ENCODE peak calls at places on chromosomes 13 and 19, in four cellular contexts. M, W, R and E are unnamed samples.

GRCh38 chr13:112686364-112686763 is 3.5 kb upstream of the ATP11A start:
- DNase-seq in W (peak; percentile 5), R (no peak), M (no peak), E (no peak)

GRCh38 chr13:48775804-48776203 is 122.1 kb downstream of the CYSLTR2 start:
- DNase-seq in M (no peak), R (no peak), W (peak; percentile 16), E (no peak)

GRCh38 chr13:38705351-38705750 is 18.5 kb downstream of the FREM2 start:
- DNase-seq in R (no peak), M (no peak), W (no peak), E (no peak)

GRCh38 chr13:74015137-74015536 is 119.1 kb downstream of the KLF12 start:
- DNase-seq in M (no peak), W (no peak), R (no peak), E (no peak)

GRCh38 chr19:19649580-19649995 is 6.1 kb upstream of the GMIP start:
- DNase-seq in M (no peak), W (peak; percentile 3), R (no peak), E (peak; percentile 41)

GRCh38 chr13:77519808-77520207 is 15.7 kb upstream of the SCEL start:
- DNase-seq in W (no peak), R (no peak), M (no peak), E (no peak)

GRCh38 chr13:49314344-49314882 is 66.7 kb downstream of the CDADC1 start:
- DNase-seq in M (no peak), W (no peak), R (no peak), E (no peak)

GRCh38 chr13:33403807-33404362 is 118.3 kb upstream of the STARD13 start:
- DNase-seq in R (no peak), M (no peak), W (no peak), E (no peak)

GRCh38 chr13:47146991-47147783 is 250.3 kb upstream of the HTR2A start:
- DNase-seq in M (no peak), R (no peak), W (no peak), E (no peak)

GRCh38 chr19:16739546-16739945 is 19.9 kb downstream of the NWD1 start:
- DNase-seq in R (no peak), M (no peak), W (no peak), E (peak; percentile 39)

GRCh38 chr19:9156304-9156703 is 16.1 kb downstream of the ZNF317 start:
- DNase-seq in R (no peak), W (no peak), M (no peak), E (no peak)

GRCh38 chr19:1884291-1884718 is 991 bp downstream of the ABHD17A start:
- DNase-seq in W (no peak), R (no peak), M (no peak), E (no peak)

GRCh38 chr13:114130708-114131580 is 1.5 kb downstream of the RASA3 start:
- DNase-seq in R (peak; percentile 72), W (peak; percentile 57), M (no peak), E (peak; percentile 84)

GRCh38 chr13:110302154-110302553 is 4.8 kb downstream of the COL4A1 start:
- DNase-seq in W (no peak), R (no peak), M (no peak), E (no peak)

GRCh38 chr13:51618626-51619025 is 34.4 kb downstream of the WDFY2 start:
- DNase-seq in M (no peak), R (no peak), W (no peak), E (no peak)

GRCh38 chr19:17402982-17403855 is 2.2 kb downstream of the BST2 start:
- DNase-seq in M (peak; percentile 59), R (no peak), W (peak; percentile 54), E (peak; percentile 99)

GRCh38 chr13:94431987-94432386 is 47.5 kb downstream of the DCT start:
- DNase-seq in M (no peak), W (no peak), R (no peak), E (no peak)

GRCh38 chr13:30142502-30143211 is 164.7 kb downstream of the KATNAL1 start:
- DNase-seq in R (no peak), M (no peak), W (peak; percentile 78), E (no peak)

GRCh38 chr13:72638059-72638815 is 89.2 kb downstream of the MZT1 start:
- DNase-seq in M (no peak), R (no peak), W (no peak), E (peak; percentile 17)

GRCh38 chr13:103039183-103039582 is 27.0 kb downstream of the SLC10A2 start:
- DNase-seq in W (no peak), R (no peak), M (no peak), E (no peak)
- H3K27me3 ChIP-seq in W (no peaks in the 10 kb centered on the region), R (no peaks in the 10 kb centered on the region), M (no peaks in the 10 kb centered on the region), E (no peaks in the 10 kb centered on the region)

GRCh38 chr19:41545547-41545946 is 30.4 kb upstream of the CEACAM21 start:
- DNase-seq in W (no peak), R (no peak), M (no peak), E (no peak)

GRCh38 chr19:41548954-41549688 is 26.8 kb upstream of the CEACAM21 start:
- DNase-seq in M (no peak), R (peak; percentile 69), W (no peak), E (no peak)

GRCh38 chr19:41548047-41548446 is 27.9 kb upstream of the CEACAM21 start:
- DNase-seq in W (no peak), R (no peak), M (no peak), E (no peak)

GRCh38 chr19:41546386-41546789 is 29.6 kb upstream of the CEACAM21 start:
- DNase-seq in R (peak; percentile 29), M (no peak), W (no peak), E (no peak)

GRCh38 chr19:41547569-41547968 is 28.4 kb upstream of the CEACAM21 start:
- DNase-seq in R (no peak), W (no peak), M (no peak), E (no peak)
- H3K27me3 ChIP-seq in R (no peaks in the 10 kb centered on the region), W (no peaks in the 10 kb centered on the region), M (no peaks in the 10 kb centered on the region), E (no peaks in the 10 kb centered on the region)

GRCh38 chr13:100958859-100959258 is 284.3 kb upstream of the TMTC4 start:
- DNase-seq in R (no peak), M (no peak), W (no peak), E (no peak)

GRCh38 chr13:100954430-100955361 is 280.1 kb upstream of the TMTC4 start:
- DNase-seq in M (no peak), R (no peak), W (no peak), E (no peak)

GRCh38 chr13:100957741-100958140 is 283.1 kb upstream of the TMTC4 start:
- DNase-seq in W (no peak), M (no peak), R (no peak), E (no peak)
- H3K27me3 ChIP-seq in W (no peaks in the 10 kb centered on the region), M (no peaks in the 10 kb centered on the region), R (no peaks in the 10 kb centered on the region), E (no peaks in the 10 kb centered on the region)

DNA sequence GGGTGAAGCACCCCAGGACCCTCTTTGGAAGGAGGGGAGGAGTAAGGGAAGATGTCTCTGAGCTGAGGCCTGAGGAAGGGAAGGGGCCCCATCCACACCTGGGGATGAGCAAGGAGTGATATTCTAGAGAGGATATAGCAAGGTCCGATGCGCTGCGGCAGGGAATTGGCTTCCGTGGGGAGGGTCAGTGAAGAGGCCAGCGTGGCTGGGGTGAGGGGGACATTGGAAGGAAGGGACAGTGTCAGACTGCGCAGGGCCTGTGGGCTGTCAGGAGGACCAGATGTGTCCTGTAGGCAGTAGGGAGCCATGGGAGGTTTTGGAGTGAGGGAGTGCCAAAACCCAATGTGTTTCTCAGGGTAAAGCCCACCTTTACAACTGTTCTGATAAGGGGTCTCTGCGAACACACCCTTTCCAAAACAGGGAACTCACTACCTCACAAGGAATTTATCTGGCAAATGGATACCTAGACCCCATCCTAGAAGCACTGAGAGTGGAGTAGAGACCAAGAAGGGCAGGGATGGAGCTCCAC is 3.7 kb downstream of the LMTK3 start:
- DNase-seq in M (no peak), W (no peak), R (no peak), E (no peak)
- H3K27me3 ChIP-seq in M (peaks cover 7% of the 10 kb centered on the region), W (peaks cover 11% of the 10 kb centered on the region), R (no peaks in the 10 kb centered on the region), E (peaks cover 20% of the 10 kb centered on the region)

DNA sequence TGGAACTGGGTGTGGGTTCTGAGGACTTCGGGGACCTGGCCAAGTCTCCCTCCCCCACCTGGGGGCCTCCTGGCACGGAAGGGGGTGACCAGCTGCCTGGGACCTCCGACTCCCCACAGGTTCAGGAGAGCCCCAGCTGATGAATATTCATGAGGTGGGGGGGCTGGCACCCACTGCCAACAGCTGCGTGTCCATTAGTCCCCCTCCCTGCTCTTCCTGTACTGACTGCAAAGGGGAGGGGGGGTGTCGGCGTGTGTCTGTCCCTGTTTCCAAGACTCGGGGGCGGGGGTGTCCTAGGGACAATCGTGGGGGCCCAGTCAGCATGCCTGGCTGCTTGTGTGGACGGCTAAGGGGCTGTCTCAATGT is 10.6 kb upstream of the NFIX start:
- DNase-seq in M (no peak), R (no peak), W (no peak), E (peak; percentile 59)
- H3K27me3 ChIP-seq in M (no peaks in the 10 kb centered on the region), R (no peaks in the 10 kb centered on the region), W (peaks cover 21% of the 10 kb centered on the region), E (peaks cover 19% of the 10 kb centered on the region)

DNA sequence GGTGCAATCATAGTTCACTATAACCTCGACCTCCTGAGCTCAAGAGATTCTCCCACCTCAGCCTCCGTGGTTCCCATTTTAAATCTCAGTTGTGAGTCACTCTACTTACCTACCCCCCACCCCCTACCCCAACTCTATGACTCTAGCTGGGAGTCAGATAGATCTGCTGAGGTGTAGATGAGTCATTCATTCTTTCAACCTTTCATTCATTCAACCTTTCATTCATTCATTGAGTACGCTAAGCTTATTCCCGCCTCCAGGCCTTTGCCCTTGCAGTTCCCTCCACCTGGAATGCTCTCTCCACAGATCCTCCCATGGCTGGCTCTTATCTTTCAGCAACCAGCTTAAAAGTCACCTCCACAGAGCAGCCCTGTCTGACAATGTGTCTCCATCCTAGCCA is 1.1 kb upstream of the MAST1 start:
- DNase-seq in W (no peak), M (no peak), R (no peak), E (no peak)
- H3K27me3 ChIP-seq in W (peaks cover 92% of the 10 kb centered on the region), M (peaks cover 40% of the 10 kb centered on the region), R (peaks cover 91% of the 10 kb centered on the region), E (peaks cover 41% of the 10 kb centered on the region)

DNA sequence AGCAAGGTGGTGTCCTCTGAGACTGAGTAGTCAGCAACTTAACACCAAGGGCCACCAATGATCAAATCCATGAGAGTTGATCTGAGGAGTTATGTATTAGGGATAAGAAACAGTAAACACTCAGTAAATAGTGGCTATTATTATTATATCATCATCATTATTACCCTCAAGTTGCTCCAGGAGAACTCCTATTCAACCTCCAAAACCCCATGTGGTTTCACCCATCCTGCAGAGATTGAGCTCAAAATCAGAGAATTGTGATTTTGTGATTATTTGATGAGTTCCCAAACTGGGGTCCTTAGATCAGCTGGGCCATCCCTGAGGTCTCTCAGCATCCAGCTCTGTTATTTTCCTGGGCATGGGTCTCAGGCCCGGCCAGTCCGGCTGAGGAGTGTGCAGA is 3.5 kb upstream of the CGB7 start:
- DNase-seq in W (no peak), R (no peak), M (no peak), E (no peak)
- H3K27me3 ChIP-seq in W (peaks cover 13% of the 10 kb centered on the region), R (peaks cover 55% of the 10 kb centered on the region), M (no peaks in the 10 kb centered on the region), E (peaks cover 59% of the 10 kb centered on the region)

DNA sequence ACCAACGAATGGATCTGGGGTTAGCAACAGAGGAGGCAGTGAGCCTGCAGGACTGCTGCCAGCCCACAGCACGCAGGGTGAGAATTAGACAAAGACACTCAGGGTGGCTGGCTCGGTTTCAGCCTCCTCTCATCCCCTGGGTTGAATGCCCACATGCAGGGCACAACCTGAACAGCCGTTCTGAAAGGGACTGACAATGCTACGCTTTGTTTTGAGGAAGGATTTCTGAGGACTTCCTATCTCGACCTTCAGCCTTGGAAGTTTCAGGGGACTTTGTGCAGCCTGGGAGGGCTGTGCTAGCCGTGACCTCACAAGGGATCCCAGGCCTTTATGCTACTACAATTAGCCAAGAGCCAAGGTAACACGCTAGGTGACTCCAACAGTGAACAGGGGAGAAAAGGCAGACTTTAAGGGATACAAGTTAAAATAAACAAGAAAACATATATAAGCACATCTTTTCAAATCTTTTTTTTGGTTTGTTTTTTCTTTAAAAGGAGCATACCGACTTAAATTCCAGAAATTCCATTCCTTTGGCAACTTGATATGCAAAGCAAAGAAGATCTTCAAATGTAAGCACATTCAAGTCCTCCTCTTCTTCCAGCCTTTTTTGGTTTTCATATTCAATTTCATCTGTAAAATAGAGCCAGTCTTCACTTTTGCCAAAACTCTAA is 34.5 kb upstream of the URAD start:
- DNase-seq in M (no peak), R (no peak), W (no peak), E (peak; percentile 56)
- H3K27me3 ChIP-seq in M (no peaks in the 10 kb centered on the region), R (no peaks in the 10 kb centered on the region), W (no peaks in the 10 kb centered on the region), E (no peaks in the 10 kb centered on the region)